ENCODE peak calls at places on chromosomes 11 and 22, in ten cellular contexts. E is breast epithelium; G is uterus; K is left ventricle myocardium inferior; H is upper lobe of right lung; M is caudate nucleus; O is right atrium auricular region; Z is CD4-positive, alpha-beta T cell; T is AG04450; V is heart right ventricle. P is an unnamed sample.
A peak's percentile ranks its signal among the peaks of the same experiment; 100 is the strongest.

GRCh38 chr22:50674606-50675552 is 2.3 kb downstream of the SHANK3 start:
- DNase-seq in K (no peak), G (no peak), O (peak; percentile 52), M (no peak), H (peak; percentile 90), T (no peak), V (no peak), Z (no peak), E (peak; percentile 56), P (no peak)

GRCh38 chr11:10607462-10607861 is 39.0 kb upstream of the LYVE1 start:
- DNase-seq in V (no peak), K (no peak), G (no peak), M (no peak), Z (no peak), T (no peak), O (no peak), E (no peak), H (no peak), P (no peak)

GRCh38 chr11:27055065-27055682 is 14.6 kb downstream of the BBOX1 start:
- DNase-seq in K (no peak), H (no peak), O (no peak), E (no peak), M (no peak), T (no peak), G (no peak), Z (no peak), V (no peak), P (no peak)

GRCh38 chr11:86456075-86456939 is 81.6 kb downstream of the CCDC81 start:
- DNase-seq in H (peak; percentile 79), M (peak; percentile 63), T (peak; percentile 66), V (peak; percentile 90), E (peak; percentile 77), Z (peak; percentile 65), G (peak; percentile 92), K (peak; percentile 82), O (peak; percentile 94), P (peak; percentile 5)

GRCh38 chr11:104830080-104830479 is 68.2 kb downstream of the CASP12 start:
- DNase-seq in Z (no peak), G (no peak), T (no peak), E (no peak), K (no peak), V (no peak), O (no peak), M (no peak), H (no peak), P (no peak)

GRCh38 chr11:18312012-18312411 is 9.9 kb downstream of the HPS5 start:
- DNase-seq in O (no peak), E (no peak), G (no peak), M (no peak), H (no peak), Z (no peak), V (no peak), T (no peak), K (no peak), P (no peak)

GRCh38 chr11:73854680-73855079 is 22.0 kb downstream of the COA4 start:
- DNase-seq in H (no peak), K (no peak), O (no peak), M (no peak), G (no peak), V (no peak), T (no peak), Z (no peak), E (no peak), P (no peak)

GRCh38 chr11:69495441-69496201 is 14.2 kb downstream of the LINC01488 start:
- DNase-seq in V (no peak), G (no peak), O (no peak), M (no peak), Z (no peak), K (peak; percentile 6), H (peak; percentile 55), T (no peak), E (no peak), P (no peak)

GRCh38 chr11:102111787-102112653 is 1.8 kb downstream of the YAP1 start:
- DNase-seq in E (no peak), O (no peak), V (no peak), T (no peak), Z (no peak), H (no peak), K (no peak), G (peak; percentile 59), M (no peak), P (no peak)

GRCh38 chr22:21698430-21699329 is 32.9 kb downstream of the PPIL2 start:
- DNase-seq in K (peak; percentile 70), T (no peak), E (no peak), M (no peak), H (no peak), O (peak; percentile 73), G (peak; percentile 50), V (peak; percentile 48), Z (no peak), P (no peak)

GRCh38 chr22:44214764-44215163 is 34.0 kb downstream of the PARVG start:
- DNase-seq in O (peak; percentile 7), M (no peak), T (no peak), K (no peak), Z (no peak), H (no peak), G (no peak), E (no peak), V (no peak), P (no peak)

GRCh38 chr22:20912494-20912893 is 4.7 kb upstream of the CRKL start:
- DNase-seq in K (no peak), O (no peak), M (no peak), Z (no peak), V (no peak), G (no peak), T (no peak), E (no peak), H (peak; percentile 5), P (no peak)

DNA sequence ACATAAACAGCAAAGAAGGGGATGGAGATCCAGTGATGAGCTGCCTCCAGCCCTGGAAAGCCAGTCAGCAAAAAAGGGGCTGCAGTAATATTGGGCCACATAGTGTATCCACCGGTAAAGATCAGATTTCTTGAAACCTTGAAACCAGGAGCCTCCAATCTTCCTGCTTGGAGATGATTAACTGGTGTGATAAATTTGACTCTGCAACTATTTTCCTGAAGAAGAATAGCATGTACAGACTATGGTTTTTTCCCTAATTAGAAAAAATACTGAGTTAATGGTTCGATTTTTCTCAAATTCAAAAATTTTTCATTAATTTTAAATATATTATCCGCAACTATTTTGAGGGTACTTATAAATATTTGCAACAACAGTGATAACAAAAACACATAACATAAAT is at the start of gene OR51B2:
- DNase-seq in T (no peak), K (no peak), E (no peak), M (no peak), G (no peak), O (no peak), H (no peak), Z (no peak), V (no peak), P (no peak)
- H3K27ac ChIP-seq in T (no peak within 1 kb of the TSS), K (no peak within 1 kb of the TSS), E (no peak within 1 kb of the TSS), M (no peak within 1 kb of the TSS), G (no peak within 1 kb of the TSS), O (no peak within 1 kb of the TSS), H (no peak within 1 kb of the TSS), Z (no peak within 1 kb of the TSS), V (no peak within 1 kb of the TSS), P (no peak within 1 kb of the TSS)

GRCh38 chr11:108111126-108111525 is 10.2 kb upstream of the ACAT1 start:
- DNase-seq in V (no peak), H (no peak), M (no peak), K (no peak), T (no peak), E (no peak), O (no peak), G (no peak), Z (no peak), P (no peak)

GRCh38 chr11:108121274-108122155 is at the start of gene ACAT1:
- DNase-seq in E (peak; percentile 92), G (peak; percentile 96), Z (peak; percentile 95), T (peak; percentile 55), K (peak; percentile 99), M (peak; percentile 93), V (peak; percentile 98), H (peak; percentile 99), O (peak; percentile 97), P (peak; percentile 62)

GRCh38 chr11:108117746-108118371 is 3.5 kb upstream of the ACAT1 start:
- DNase-seq in G (no peak), O (no peak), E (no peak), Z (no peak), T (peak; percentile 34), H (no peak), M (no peak), V (no peak), K (no peak), P (no peak)

GRCh38 chr11:108112059-108112458 is 9.3 kb upstream of the ACAT1 start:
- DNase-seq in O (no peak), V (no peak), T (no peak), K (no peak), G (no peak), H (no peak), M (no peak), E (no peak), Z (no peak), P (no peak)

GRCh38 chr11:108115495-108116140 is 5.7 kb upstream of the ACAT1 start:
- DNase-seq in T (peak; percentile 72), O (peak; percentile 95), E (peak; percentile 74), M (peak; percentile 41), V (peak; percentile 86), Z (no peak), K (peak; percentile 86), H (peak; percentile 85), G (peak; percentile 88), P (peak; percentile 52)
- H3K27ac ChIP-seq in T (peak overlapping the region; percentile 42), O (peak overlapping the region; percentile 88), E (peak overlapping the region; percentile 6), M (peak overlapping the region; percentile 63), V (peak overlapping the region; percentile 61), Z (no peak overlapping the region), K (peak overlapping the region; percentile 84), H (peak overlapping the region; percentile 47), G (peak overlapping the region; percentile 50), P (peak overlapping the region; percentile 23)

DNA sequence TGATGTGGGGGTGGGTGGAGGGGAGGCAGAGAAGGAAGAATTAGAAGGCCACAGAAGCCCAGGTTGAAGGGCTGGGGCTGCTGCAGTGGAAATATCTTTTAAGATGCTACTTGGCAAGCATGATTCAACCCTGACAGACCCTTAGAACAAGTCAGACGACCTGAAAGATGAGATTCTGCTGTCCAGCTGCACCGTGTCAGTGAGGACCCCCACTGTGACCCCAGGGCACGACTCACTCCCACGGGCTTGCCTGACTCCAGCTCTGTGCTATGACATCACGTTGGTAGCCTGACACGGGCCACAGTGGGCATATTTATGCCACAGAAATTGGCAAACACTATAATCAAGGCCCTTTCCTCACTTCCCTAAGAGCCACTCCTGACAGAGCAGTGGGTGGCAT is 36.1 kb downstream of the LRFN4 start:
- DNase-seq in V (no peak), Z (no peak), E (no peak), G (no peak), M (no peak), T (no peak), K (no peak), O (no peak), H (no peak), P (no peak)
- H3K27ac ChIP-seq in V (no peak overlapping the region), Z (no peak overlapping the region), E (no peak overlapping the region), G (no peak overlapping the region), M (no peak overlapping the region), T (peak overlapping the region; percentile 81), K (no peak overlapping the region), O (no peak overlapping the region), H (no peak overlapping the region), P (no peak overlapping the region)

DNA sequence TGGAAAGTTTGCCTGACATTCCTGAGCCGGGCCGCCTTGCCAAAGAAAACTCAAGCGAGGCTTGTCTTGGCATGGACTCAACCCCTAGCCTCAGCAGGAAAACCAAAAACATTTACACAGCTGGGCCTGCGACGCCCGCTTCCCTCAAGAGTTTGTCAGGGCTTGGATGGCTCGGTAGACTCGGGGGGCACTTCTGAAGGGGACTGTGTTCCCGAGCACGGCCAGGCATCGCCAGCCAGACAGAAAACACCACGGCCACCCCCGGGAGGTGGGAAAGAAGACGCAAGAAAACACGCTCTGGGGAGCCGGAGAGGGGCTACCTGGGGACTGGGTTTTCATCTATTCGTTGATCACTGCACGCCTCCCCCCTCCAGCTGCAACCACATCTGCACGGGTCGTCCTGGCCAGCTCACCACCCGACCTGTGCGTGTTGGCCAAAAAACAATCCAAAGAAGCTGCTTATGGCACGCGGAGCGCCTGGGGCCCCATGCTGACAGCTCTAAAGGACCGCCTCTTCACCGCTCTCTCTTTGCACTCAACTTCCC is 380.7 kb downstream of the MN1 start:
- DNase-seq in E (peak; percentile 86), T (peak; percentile 85), Z (no peak), M (no peak), V (peak; percentile 89), H (peak; percentile 70), G (peak; percentile 69), K (peak; percentile 84), O (peak; percentile 96), P (peak; percentile 19)
- H3K27ac ChIP-seq in E (peak overlapping the region; percentile 82), T (peak overlapping the region; percentile 80), Z (no peak overlapping the region), M (no peak overlapping the region), V (no peak overlapping the region), H (peak overlapping the region; percentile 24), G (no peak overlapping the region), K (peak overlapping the region; percentile 82), O (peak overlapping the region; percentile 66), P (no peak overlapping the region)

P was measured in substantia nigra.